ENCODE peak calls at places on chromosomes 1 and 21, in seven cellular contexts. E, P, H, X, N, W and Z are unnamed samples. For H3K4me1, the result is how much of the 10 kb centered on the place peaks cover.

GRCh38 chr1:113912594-113913311 is 7.6 kb downstream of the DCLRE1B start:
- DNase-seq in E (no peak), P (no peak), H (no peak), X (no peak), N (no peak), W (no peak), Z (no peak)

GRCh38 chr1:232877361-232877991 is 72.3 kb downstream of the MAP10 start:
- DNase-seq in E (no peak), P (no peak), H (no peak), X (no peak), N (no peak), W (no peak), Z (no peak)

GRCh38 chr1:115193026-115193425 is 103.7 kb upstream of the TSPAN2 start:
- DNase-seq in E (no peak), P (no peak), H (no peak), X (no peak), N (no peak), W (no peak), Z (no peak)

GRCh38 chr21:27885296-27885711 is 918.4 kb upstream of the ADAMTS5 start:
- DNase-seq in E (no peak), P (no peak), H (no peak), X (no peak), N (no peak), W (no peak), Z (no peak)

GRCh38 chr1:111471012-111471411 is 2.8 kb upstream of the C1orf162 start:
- DNase-seq in E (no peak), P (no peak), H (no peak), X (peak), N (no peak), W (no peak), Z (no peak)

GRCh38 chr21:28142692-28143091 is 850.0 kb downstream of the LTN1 start:
- DNase-seq in E (no peak), P (no peak), H (no peak), X (no peak), N (no peak), W (no peak), Z (peak)

GRCh38 chr1:241012708-241013340 is 344.2 kb downstream of the RGS7 start:
- DNase-seq in E (no peak), P (no peak), H (peak), X (no peak), N (no peak), W (no peak), Z (no peak)

GRCh38 chr1:243393093-243393492 is 137.3 kb downstream of the SDCCAG8 start:
- DNase-seq in E (no peak), P (no peak), H (no peak), X (no peak), N (no peak), W (no peak), Z (no peak)

GRCh38 chr1:227788279-227789041 is 27.0 kb upstream of the PRSS38 start:
- DNase-seq in E (no peak), P (no peak), H (peak), X (peak), N (peak), W (peak), Z (peak)

GRCh38 chr1:155913969-155914757 is 3.0 kb upstream of the RIT1 start:
- DNase-seq in E (no peak), P (no peak), H (no peak), X (no peak), N (no peak), W (no peak), Z (no peak)

GRCh38 chr1:165827199-165828102 is at the start of gene UCK2:
- DNase-seq in E (peak), P (peak), H (peak), X (peak), N (peak), W (peak), Z (peak)

GRCh38 chr21:37916795-37917142 is 512 bp upstream of the KCNJ6 start:
- DNase-seq in E (no peak), P (no peak), H (peak), X (no peak), N (peak), W (peak), Z (no peak)

GRCh38 chr21:15638856-15639549 is 90.8 kb upstream of the USP25 start:
- DNase-seq in E (no peak), P (no peak), H (no peak), X (peak), N (no peak), W (peak), Z (no peak)

GRCh38 chr1:39957299-39958020 is 2.5 kb downstream of the MFSD2A start:
- DNase-seq in E (no peak), P (no peak), H (no peak), X (no peak), N (no peak), W (no peak), Z (no peak)

GRCh38 chr1:11617314-11617713 is 36.9 kb downstream of the FBXO2 start:
- DNase-seq in E (no peak), P (no peak), H (no peak), X (no peak), N (peak), W (no peak), Z (no peak)

GRCh38 chr1:213604477-213604876 is 383.3 kb upstream of the PROX1 start:
- DNase-seq in E (no peak), P (no peak), H (no peak), X (no peak), N (no peak), W (no peak), Z (no peak)

GRCh38 chr1:110336300-110337039 is 2.7 kb upstream of the RBM15 start:
- DNase-seq in E (no peak), P (no peak), H (no peak), X (no peak), N (no peak), W (no peak), Z (peak)

GRCh38 chr1:93594603-93594880 is 87.1 kb downstream of the BCAR3 start:
- DNase-seq in E (no peak), P (no peak), H (no peak), X (no peak), N (no peak), W (no peak), Z (no peak)

GRCh38 chr1:93592636-93592949 is 89.0 kb downstream of the BCAR3 start:
- DNase-seq in E (peak), P (no peak), H (no peak), X (no peak), N (no peak), W (no peak), Z (no peak)

GRCh38 chr1:93591291-93591832 is 90.3 kb downstream of the BCAR3 start:
- DNase-seq in E (no peak), P (no peak), H (no peak), X (no peak), N (no peak), W (peak), Z (no peak)

GRCh38 chr1:93593868-93594602 is 87.6 kb downstream of the BCAR3 start:
- DNase-seq in E (no peak), P (no peak), H (no peak), X (no peak), N (no peak), W (no peak), Z (no peak)

GRCh38 chr1:93591833-93592635 is 89.6 kb downstream of the BCAR3 start:
- DNase-seq in E (peak), P (no peak), H (no peak), X (peak), N (no peak), W (peak), Z (no peak)
- H3K4me1 ChIP-seq in E (under half), P (under half), H (under half), X (half or more), N (half or more), W (half or more), Z (under half)

GRCh38 chr1:17201201-17202021 is 3.5 kb upstream of the PADI1 start:
- DNase-seq in E (peak), P (no peak), H (no peak), X (no peak), N (no peak), W (no peak), Z (no peak)

GRCh38 chr1:17200246-17200645 is 4.7 kb upstream of the PADI1 start:
- DNase-seq in E (no peak), P (no peak), H (no peak), X (no peak), N (no peak), W (no peak), Z (no peak)

GRCh38 chr1:17198476-17199258 is 6.3 kb upstream of the PADI1 start:
- DNase-seq in E (peak), P (no peak), H (no peak), X (no peak), N (no peak), W (no peak), Z (no peak)

GRCh38 chr1:17199267-17200044 is 5.5 kb upstream of the PADI1 start:
- DNase-seq in E (peak), P (no peak), H (no peak), X (no peak), N (no peak), W (no peak), Z (no peak)

GRCh38 chr1:17200756-17201155 is 4.2 kb upstream of the PADI1 start:
- DNase-seq in E (no peak), P (no peak), H (no peak), X (no peak), N (no peak), W (peak), Z (no peak)
- H3K4me1 ChIP-seq in E (under half), P (under half), H (under half), X (under half), N (under half), W (under half), Z (under half)

DNA sequence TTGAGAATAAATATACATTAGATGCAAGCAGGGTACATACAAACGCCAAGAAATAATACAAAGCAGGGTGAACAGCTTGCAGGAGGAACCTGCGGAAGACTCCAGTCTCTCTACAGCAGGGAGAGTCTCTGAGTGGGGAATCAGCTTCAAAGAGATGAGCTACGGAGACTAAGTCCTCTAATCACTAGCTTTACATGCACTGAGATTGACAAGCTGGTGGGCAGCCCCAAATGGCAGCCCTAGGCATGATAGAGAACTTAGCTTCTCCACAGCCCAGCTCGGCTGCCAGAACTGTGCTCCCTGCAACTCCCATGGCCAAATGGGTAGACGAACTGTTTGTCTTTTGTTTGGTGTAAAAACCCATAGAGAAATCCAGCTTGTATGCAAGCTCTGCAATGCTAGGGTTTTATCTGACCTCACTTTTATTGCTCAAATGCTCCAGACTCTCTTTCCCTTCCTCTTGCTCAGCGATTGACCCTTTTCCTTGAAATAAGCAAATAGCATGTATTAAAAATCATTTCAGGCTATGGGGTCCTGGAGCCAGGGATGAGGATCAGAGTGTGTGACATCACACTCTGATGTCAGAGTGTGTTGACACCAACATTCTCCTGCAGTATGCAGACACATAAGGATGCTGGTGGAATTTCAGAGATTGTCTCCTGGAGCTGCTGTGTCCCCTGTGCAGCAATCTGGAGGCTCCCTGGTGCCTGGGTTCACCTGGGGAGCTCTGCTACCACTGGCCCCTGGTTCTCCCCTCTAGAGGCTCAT is 238.5 kb downstream of the TTLL7 start:
- DNase-seq in E (no peak), P (no peak), H (no peak), X (no peak), N (no peak), W (no peak), Z (no peak)
- H3K4me1 ChIP-seq in E (under half), P (under half), H (under half), X (under half), N (under half), W (under half), Z (under half)

GRCh38 chr1:92538048-92538412 is 51.3 kb upstream of the GFI1 start:
- DNase-seq in E (no peak), P (no peak), H (no peak), X (no peak), N (no peak), W (no peak), Z (no peak)
- H3K4me1 ChIP-seq in E (under half), P (under half), H (under half), X (under half), N (under half), W (under half), Z (under half)

DNA sequence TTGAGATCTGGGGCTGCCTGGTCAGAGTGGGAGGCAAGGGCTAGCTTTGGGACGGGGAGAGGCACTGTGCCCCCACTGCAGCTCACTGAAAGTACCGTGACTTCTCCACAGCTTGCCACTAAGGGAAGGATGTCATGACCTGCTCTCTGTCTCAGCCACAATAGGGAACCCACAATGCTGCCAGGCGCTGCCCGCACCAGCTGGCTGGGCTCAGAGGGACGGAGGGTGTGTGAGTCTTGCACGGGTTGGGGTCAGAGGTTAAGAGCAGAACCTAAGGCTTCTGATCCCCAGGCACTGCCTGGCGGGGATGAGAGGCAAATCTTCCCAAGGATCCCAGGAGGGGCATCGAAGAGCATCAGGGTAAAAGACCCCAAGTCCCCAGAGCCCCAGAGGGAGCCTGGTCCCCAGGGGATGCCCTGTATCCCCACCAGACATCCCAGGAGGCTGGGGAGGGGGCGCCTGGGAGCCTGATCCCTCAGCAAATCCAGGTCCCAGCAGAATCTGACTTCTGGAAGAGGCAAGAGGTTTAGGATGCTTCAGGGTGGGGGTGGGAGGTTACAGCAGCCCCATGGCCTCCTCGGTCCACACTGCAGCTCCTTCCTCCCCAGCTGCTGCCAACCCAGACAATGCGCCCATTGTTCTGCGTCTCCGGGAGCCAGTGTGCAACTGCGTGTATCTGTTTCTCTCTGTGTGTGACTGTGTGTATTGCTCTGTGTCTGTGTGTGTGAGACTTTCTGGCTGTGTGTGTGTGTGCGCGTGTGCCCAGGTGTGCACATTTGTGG is 2.0 kb upstream of the MARCKSL1 start:
- DNase-seq in E (no peak), P (no peak), H (no peak), X (peak), N (no peak), W (peak), Z (peak)
- H3K4me1 ChIP-seq in E (under half), P (under half), H (under half), X (half or more), N (under half), W (half or more), Z (under half)

DNA sequence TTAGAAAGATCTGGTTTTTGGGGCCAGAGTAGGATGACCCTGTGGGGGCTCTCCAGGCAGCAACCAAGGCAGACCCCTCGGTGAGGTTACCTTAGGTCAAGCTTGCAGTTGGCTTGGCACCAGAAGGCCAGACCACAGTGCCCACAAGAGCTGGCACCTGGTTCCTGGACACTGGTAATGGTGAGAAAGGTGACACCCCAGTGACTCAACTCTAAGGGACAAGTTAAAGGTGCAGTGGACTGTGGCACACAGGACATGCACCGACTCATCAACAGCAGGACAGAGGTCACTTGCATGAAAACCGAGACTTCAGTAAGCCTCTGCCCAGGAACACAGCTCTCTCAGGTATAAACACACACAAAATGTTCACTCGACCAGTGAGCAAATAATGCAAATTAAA is 6.7 kb downstream of the LRRC38 start:
- DNase-seq in E (no peak), P (no peak), H (no peak), X (no peak), N (no peak), W (no peak), Z (no peak)
- H3K4me1 ChIP-seq in E (under half), P (under half), H (under half), X (under half), N (under half), W (under half), Z (under half)

GRCh38 chr1:92837062-92837461 is 5.2 kb downstream of the RPL5 start:
- DNase-seq in E (no peak), P (no peak), H (no peak), X (no peak), N (no peak), W (no peak), Z (no peak)
- H3K4me1 ChIP-seq in E (under half), P (under half), H (under half), X (half or more), N (under half), W (half or more), Z (under half)

GRCh38 chr1:209881271-209882018 is 53.7 kb downstream of the UTP25 start:
- DNase-seq in E (no peak), P (no peak), H (no peak), X (no peak), N (no peak), W (no peak), Z (no peak)

GRCh38 chr1:209882942-209883340 is 55.1 kb upstream of the SYT14 start:
- DNase-seq in E (no peak), P (no peak), H (no peak), X (no peak), N (no peak), W (no peak), Z (no peak)

GRCh38 chr1:209884249-209884648 is 53.8 kb upstream of the SYT14 start:
- DNase-seq in E (no peak), P (no peak), H (no peak), X (no peak), N (no peak), W (no peak), Z (no peak)

GRCh38 chr1:209883341-209883971 is 54.6 kb upstream of the SYT14 start:
- DNase-seq in E (no peak), P (no peak), H (no peak), X (no peak), N (no peak), W (no peak), Z (no peak)

GRCh38 chr1:209882286-209882685 is 54.5 kb downstream of the UTP25 start:
- DNase-seq in E (no peak), P (no peak), H (no peak), X (no peak), N (no peak), W (no peak), Z (no peak)
- H3K4me1 ChIP-seq in E (under half), P (under half), H (under half), X (under half), N (under half), W (under half), Z (under half)

DNA sequence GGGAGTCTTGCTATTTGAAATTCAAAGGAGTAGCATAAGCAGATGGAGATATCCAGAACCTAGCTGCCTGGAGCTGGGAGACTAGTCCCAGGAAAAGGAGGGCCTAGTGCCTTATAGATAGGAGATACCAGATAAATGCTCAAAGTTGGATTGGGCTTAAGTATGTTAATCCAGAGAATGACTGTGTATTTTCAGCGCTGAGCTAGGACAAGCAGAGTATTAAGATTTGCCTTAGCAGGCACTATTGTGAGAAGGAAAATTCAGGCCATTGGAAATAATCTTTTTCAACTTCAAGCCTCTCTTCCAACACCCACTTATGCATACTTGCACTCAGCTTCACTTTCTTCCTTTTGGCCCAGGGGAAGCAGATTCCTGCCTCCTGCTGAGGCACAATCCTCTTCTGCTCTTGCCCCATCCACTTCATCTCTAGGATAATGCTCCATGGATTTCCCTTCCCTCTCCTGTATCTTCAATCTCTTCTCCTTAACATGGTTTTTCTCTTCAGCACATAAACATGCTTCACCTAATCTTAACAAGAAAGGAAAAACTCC is 21.1 kb downstream of the PIK3C2B start:
- DNase-seq in E (no peak), P (no peak), H (no peak), X (no peak), N (no peak), W (no peak), Z (no peak)
- H3K4me1 ChIP-seq in E (under half), P (under half), H (under half), X (under half), N (under half), W (under half), Z (under half)

DNA sequence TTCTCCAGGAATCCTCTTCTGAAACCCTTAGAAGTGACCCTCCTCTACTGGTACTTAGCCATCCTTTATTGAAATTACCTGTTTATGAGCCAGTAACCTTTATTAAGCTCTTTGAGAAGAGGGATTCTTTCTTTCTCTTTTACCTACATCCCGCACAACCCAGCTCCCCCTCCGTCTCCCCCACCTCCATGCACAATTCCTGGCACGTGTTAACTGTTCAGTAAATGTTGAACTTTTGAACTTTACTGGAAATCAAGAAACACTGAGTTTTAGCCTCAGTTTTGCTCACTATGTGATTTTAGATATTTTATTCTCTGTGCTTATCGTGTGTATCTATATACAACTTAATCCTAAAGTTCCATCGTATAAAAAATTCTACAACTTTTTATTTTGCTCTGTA is 1.8 kb downstream of the TMED5 start:
- DNase-seq in E (no peak), P (no peak), H (no peak), X (no peak), N (no peak), W (peak), Z (no peak)
- H3K4me1 ChIP-seq in E (under half), P (under half), H (under half), X (half or more), N (under half), W (half or more), Z (under half)